ENCODE peak calls at places on chromosomes 4 and X, in six cellular contexts. J, B, I, H, U and G are unnamed samples.

GRCh38 chr4:14627038-14627437 is 375.2 kb upstream of the CPEB2 start:
- DNase-seq in J (no peak), B (no peak), I (no peak), H (no peak), U (no peak), G (no peak)

GRCh38 chr4:7202391-7202790 is 10.1 kb downstream of the SORCS2 start:
- DNase-seq in J (no peak), B (peak; percentile 43), I (peak; percentile 61), H (no peak), U (no peak), G (no peak)

GRCh38 chrX:108310511-108310910 is 127.7 kb downstream of the COL4A6 start:
- DNase-seq in J (no peak), B (peak; percentile 58), I (no peak), H (no peak), U (no peak), G (no peak)

GRCh38 chrX:57821703-57822375 is 88.4 kb downstream of the ZXDA start:
- DNase-seq in J (peak; percentile 9), B (peak; percentile 78), I (peak; percentile 30), H (no peak), U (peak; percentile 67), G (peak; percentile 23)

GRCh38 chr4:187544461-187545053 is 451.0 kb upstream of the ZFP42 start:
- DNase-seq in J (no peak), B (no peak), I (no peak), H (no peak), U (no peak), G (no peak)

GRCh38 chrX:52410439-52411394 is 41.9 kb downstream of the XAGE2 start:
- DNase-seq in J (no peak), B (no peak), I (no peak), H (no peak), U (no peak), G (no peak)

GRCh38 chr4:139814285-139815015 is 148.8 kb downstream of the MGST2 start:
- DNase-seq in J (no peak), B (peak; percentile 20), I (peak; percentile 42), H (no peak), U (peak; percentile 13), G (no peak)

GRCh38 chr4:1383728-1384591 is 22.3 kb downstream of the NKX1-1 start:
- DNase-seq in J (no peak), B (no peak), I (no peak), H (peak; percentile 72), U (no peak), G (no peak)

GRCh38 chr4:7124643-7125442 is 57.0 kb upstream of the GRPEL1 start:
- DNase-seq in J (no peak), B (peak; percentile 96), I (peak; percentile 96), H (peak; percentile 63), U (peak; percentile 51), G (no peak)

GRCh38 chrX:110852180-110852579 is 56.6 kb upstream of the CHRDL1 start:
- DNase-seq in J (no peak), B (peak; percentile 21), I (peak; percentile 4), H (no peak), U (peak; percentile 24), G (peak; percentile 18)
- TF ChIP-seq CTCF in J (peak; percentile 55), B (peak; percentile 59), I (peak; percentile 50), H (peak; percentile 21), U (peak; percentile 37), G (peak; percentile 23)

GRCh38 chr4:148288448-148288847 is 153.8 kb downstream of the NR3C2 start:
- DNase-seq in J (no peak), B (no peak), I (no peak), H (no peak), U (no peak), G (no peak)

GRCh38 chr4:148283665-148284064 is 158.5 kb downstream of the NR3C2 start:
- DNase-seq in J (no peak), B (no peak), I (no peak), H (no peak), U (no peak), G (no peak)

GRCh38 chr4:148286043-148286442 is 156.2 kb downstream of the NR3C2 start:
- DNase-seq in J (no peak), B (no peak), I (no peak), H (no peak), U (no peak), G (no peak)

GRCh38 chr4:148287111-148287510 is 155.1 kb downstream of the NR3C2 start:
- DNase-seq in J (no peak), B (no peak), I (no peak), H (no peak), U (no peak), G (no peak)

GRCh38 chr4:148284526-148285193 is 157.6 kb downstream of the NR3C2 start:
- DNase-seq in J (no peak), B (no peak), I (peak; percentile 3), H (no peak), U (no peak), G (no peak)
- TF ChIP-seq CTCF in J (no peak), B (no peak), I (peak; percentile 11), H (peak; percentile 48), U (no peak), G (no peak)

DNA sequence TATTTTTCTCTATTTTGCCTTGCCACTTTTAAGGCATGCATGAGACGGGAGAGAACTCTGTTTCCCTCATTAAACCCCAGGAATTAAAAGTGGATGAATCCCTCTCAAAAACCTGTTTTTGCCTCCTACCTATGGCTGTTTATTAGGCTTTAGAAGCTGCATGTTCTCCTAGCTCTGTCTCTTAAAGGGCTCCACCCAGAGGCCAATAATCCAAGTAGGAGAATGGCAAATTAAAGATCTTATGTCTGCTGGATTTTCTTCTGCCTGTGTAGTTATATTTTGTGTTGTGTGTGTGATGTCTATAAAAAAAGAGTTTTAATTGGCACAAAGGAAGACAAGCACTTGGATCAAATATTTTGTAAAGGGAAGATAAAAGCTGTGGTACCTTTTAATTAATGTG is 32.4 kb downstream of the MAGEC1 start:
- DNase-seq in J (no peak), B (no peak), I (no peak), H (no peak), U (peak; percentile 1), G (no peak)
- TF ChIP-seq CTCF in J (no peak), B (no peak), I (no peak), H (no peak), U (no peak), G (no peak)

GRCh38 chr4:2438822-2439718 is 20.3 kb downstream of the CFAP99 start:
- DNase-seq in J (no peak), B (peak; percentile 23), I (no peak), H (peak; percentile 52), U (no peak), G (no peak)
- TF ChIP-seq CTCF in J (no peak), B (no peak), I (no peak), H (no peak), U (no peak), G (no peak)

GRCh38 chr4:174871407-174871806 is 42.4 kb upstream of the GLRA3 start:
- DNase-seq in J (no peak), B (no peak), I (no peak), H (no peak), U (no peak), G (no peak)

GRCh38 chr4:174870311-174870710 is 41.3 kb upstream of the GLRA3 start:
- DNase-seq in J (no peak), B (no peak), I (no peak), H (no peak), U (no peak), G (no peak)

GRCh38 chr4:174874898-174875297 is 43.3 kb upstream of the ADAM29 start:
- DNase-seq in J (no peak), B (no peak), I (no peak), H (no peak), U (no peak), G (no peak)

GRCh38 chr4:174869334-174869733 is 40.3 kb upstream of the GLRA3 start:
- DNase-seq in J (no peak), B (no peak), I (no peak), H (peak; percentile 13), U (no peak), G (no peak)

GRCh38 chr4:174873931-174874330 is 44.2 kb upstream of the ADAM29 start:
- DNase-seq in J (no peak), B (peak; percentile 1), I (no peak), H (no peak), U (peak; percentile 13), G (peak; percentile 10)
- TF ChIP-seq CTCF in J (peak; percentile 21), B (no peak), I (no peak), H (no peak), U (peak; percentile 25), G (no peak)